ENCODE peak calls at places on chromosomes 13 and 19, in five cellular contexts. S is cerebellum; V is H9; P is CD4-positive, alpha-beta T cell; J is T-helper 2 cell. E is an unnamed sample.

GRCh38 chr13:76965759-76966421 is 17.6 kb downstream of the ACOD1 start:
- DNase-seq in S (peak), V (no peak), P (no peak), J (no peak), E (peak)

GRCh38 chr19:1292419-1293151 is 6.9 kb downstream of the EFNA2 start:
- DNase-seq in S (no peak), V (no peak), P (no peak), J (no peak), E (peak)

GRCh38 chr19:1250374-1251232 is 2.2 kb downstream of the MIDN start:
- DNase-seq in S (no peak), V (no peak), P (peak), J (peak), E (peak)

GRCh38 chr19:46341937-46342336 is 5.0 kb upstream of the PPP5C start:
- DNase-seq in S (no peak), V (no peak), P (no peak), J (no peak), E (no peak)

GRCh38 chr13:98520674-98521449 is 56.0 kb downstream of the STK24 start:
- DNase-seq in S (no peak), V (no peak), P (no peak), J (no peak), E (no peak)

GRCh38 chr19:58229255-58229639 is 533 bp downstream of the ZNF544 start:
- DNase-seq in S (peak), V (peak), P (no peak), J (peak), E (no peak)

GRCh38 chr19:17933414-17934129 is 757 bp downstream of the CCDC124 start:
- DNase-seq in S (no peak), V (no peak), P (no peak), J (no peak), E (peak)

GRCh38 chr19:29106353-29106885 is 106.5 kb downstream of the UQCRFS1 start:
- DNase-seq in S (no peak), V (no peak), P (no peak), J (no peak), E (no peak)

GRCh38 chr13:20772401-20773131 is 1.2 kb downstream of the EEF1AKMT1 start:
- DNase-seq in S (no peak), V (no peak), P (no peak), J (peak), E (no peak)

GRCh38 chr13:28805193-28805819 is 14.8 kb upstream of the MTUS2 start:
- DNase-seq in S (no peak), V (peak), P (no peak), J (peak), E (no peak)

GRCh38 chr13:81927347-81927746 is 1586.4 kb upstream of the SPRY2 start:
- DNase-seq in S (no peak), V (peak), P (no peak), J (no peak), E (no peak)

GRCh38 chr19:50602935-50603334 is 34.7 kb upstream of the LRRC4B start:
- DNase-seq in S (no peak), V (no peak), P (no peak), J (no peak), E (no peak)

GRCh38 chr19:9953802-9954542 is 17.7 kb upstream of the OLFM2 start:
- DNase-seq in S (no peak), V (no peak), P (no peak), J (no peak), E (no peak)

GRCh38 chr13:97371486-97372109 is 62.4 kb upstream of the RAP2A start:
- DNase-seq in S (peak), V (no peak), P (no peak), J (no peak), E (no peak)

GRCh38 chr19:18494267-18494607 is 27.6 kb downstream of the ELL start:
- DNase-seq in S (no peak), V (no peak), P (no peak), J (no peak), E (peak)

GRCh38 chr19:51796195-51796679 is 1.3 kb downstream of the FPR3 start:
- DNase-seq in S (no peak), V (no peak), P (no peak), J (no peak), E (no peak)

GRCh38 chr13:28568286-28568685 is 73.4 kb upstream of the FLT1 start:
- DNase-seq in S (no peak), V (no peak), P (no peak), J (peak), E (no peak)

GRCh38 chr13:113741101-113741731 is 17.8 kb upstream of the TMEM255B start:
- DNase-seq in S (no peak), V (no peak), P (no peak), J (peak), E (no peak)

GRCh38 chr13:32883501-32883900 is 132.7 kb upstream of the KL start:
- DNase-seq in S (peak), V (no peak), P (no peak), J (no peak), E (no peak)

GRCh38 chr13:29758591-29759114 is 91.8 kb downstream of the UBL3 start:
- DNase-seq in S (no peak), V (no peak), P (no peak), J (peak), E (no peak)

GRCh38 chr19:4624733-4625362 is 14.5 kb upstream of the TNFAIP8L1 start:
- DNase-seq in S (no peak), V (peak), P (no peak), J (no peak), E (peak)

GRCh38 chr19:46296722-46297431 is at the start of gene HIF3A:
- DNase-seq in S (peak), V (peak), P (no peak), J (no peak), E (peak)

GRCh38 chr13:41720839-41721561 is 239.9 kb downstream of the VWA8 start:
- DNase-seq in S (no peak), V (no peak), P (no peak), J (no peak), E (no peak)

GRCh38 chr19:46860846-46861690 is at the start of gene ARHGAP35:
- DNase-seq in S (peak), V (peak), P (peak), J (peak), E (peak)

GRCh38 chr19:58182577-58182988 is 278 bp upstream of the ZNF274 start:
- DNase-seq in S (peak), V (no peak), P (peak), J (peak), E (no peak)

GRCh38 chr13:98171806-98172569 is 5.1 kb downstream of the RNF113B start:
- DNase-seq in S (peak), V (no peak), P (no peak), J (no peak), E (peak)

GRCh38 chr13:26220575-26220974 is 1.5 kb downstream of the RNF6 start:
- DNase-seq in S (no peak), V (no peak), P (no peak), J (peak), E (no peak)

GRCh38 chr19:31185261-31185660 is 164.0 kb downstream of the TSHZ3 start:
- DNase-seq in S (no peak), V (no peak), P (no peak), J (no peak), E (no peak)

GRCh38 chr13:113653264-113654174 is 4.5 kb downstream of the ATP4B start:
- DNase-seq in S (no peak), V (no peak), P (no peak), J (no peak), E (peak)

GRCh38 chr13:45827318-45827717 is 24.2 kb downstream of the SIAH3 start:
- DNase-seq in S (no peak), V (no peak), P (no peak), J (no peak), E (no peak)

GRCh38 chr19:28472843-28473242 is 740.1 kb downstream of the UQCRFS1 start:
- DNase-seq in S (no peak), V (no peak), P (no peak), J (no peak), E (no peak)

GRCh38 chr13:42959615-42960014 is 32.4 kb downstream of the EPSTI1 start:
- DNase-seq in S (no peak), V (no peak), P (no peak), J (no peak), E (no peak)

GRCh38 chr13:24500977-24501376 is 11.6 kb downstream of the PARP4 start:
- DNase-seq in S (no peak), V (no peak), P (no peak), J (peak), E (peak)

GRCh38 chr13:60787083-60787482 is 390.1 kb downstream of the TDRD3 start:
- DNase-seq in S (no peak), V (no peak), P (no peak), J (no peak), E (no peak)

GRCh38 chr13:110521946-110522345 is 39.6 kb downstream of the RAB20 start:
- DNase-seq in S (no peak), V (no peak), P (no peak), J (no peak), E (peak)

GRCh38 chr13:99996177-99996705 is 14.7 kb downstream of the ZIC2 start:
- DNase-seq in S (peak), V (no peak), P (no peak), J (no peak), E (peak)

GRCh38 chr13:68727788-68728187 is 1379.8 kb upstream of the ATXN8OS start:
- DNase-seq in S (peak), V (no peak), P (no peak), J (no peak), E (no peak)

GRCh38 chr13:114104626-114105350 is 27.6 kb downstream of the RASA3 start:
- DNase-seq in S (no peak), V (no peak), P (no peak), J (no peak), E (peak)

E was measured in osteoblast.